ENCODE peak calls at places on chromosomes 4 and X, in ten cellular contexts. K, Y, N, M, Q, W, S, F, R and T are unnamed samples.

GRCh38 chrX:46770006-46770816 is 11.3 kb upstream of the SLC9A7 start:
- DNase-seq in K (no peak), Y (no peak), N (no peak), M (no peak), Q (no peak), W (no peak), S (no peak), F (no peak), R (no peak), T (peak)

GRCh38 chr4:7786517-7786916 is 153.1 kb downstream of the AFAP1 start:
- DNase-seq in K (no peak), Y (no peak), N (no peak), M (no peak), Q (no peak), W (no peak), S (no peak), F (no peak), R (no peak), T (no peak)

GRCh38 chrX:1419545-1420355 is 27.8 kb upstream of the SLC25A6 start:
- DNase-seq in K (no peak), Y (no peak), N (no peak), M (no peak), Q (no peak), W (no peak), S (no peak), F (peak), R (no peak), T (no peak)

GRCh38 chrX:150037041-150037440 is 98.8 kb upstream of the EOLA2 start:
- DNase-seq in K (no peak), Y (no peak), N (no peak), M (no peak), Q (no peak), W (no peak), S (no peak), F (no peak), R (no peak), T (peak)

GRCh38 chr4:70704333-70705145 is 16.2 kb downstream of the UTP3 start:
- DNase-seq in K (peak), Y (peak), N (peak), M (peak), Q (peak), W (peak), S (peak), F (peak), R (peak), T (peak)

GRCh38 chr4:149145803-149146202 is 669.8 kb downstream of the IQCM start:
- DNase-seq in K (no peak), Y (no peak), N (no peak), M (no peak), Q (no peak), W (no peak), S (no peak), F (no peak), R (no peak), T (peak)

GRCh38 chr4:151055539-151055938 is 40.5 kb upstream of the LRBA start:
- DNase-seq in K (no peak), Y (no peak), N (no peak), M (no peak), Q (no peak), W (no peak), S (no peak), F (no peak), R (no peak), T (no peak)

GRCh38 chr4:152528060-152528459 is 7.8 kb downstream of the FBXW7 start:
- DNase-seq in K (no peak), Y (no peak), N (no peak), M (no peak), Q (no peak), W (no peak), S (no peak), F (no peak), R (no peak), T (no peak)

GRCh38 chr4:94390804-94391410 is 48.3 kb upstream of the HPGDS start:
- DNase-seq in K (no peak), Y (peak), N (peak), M (no peak), Q (no peak), W (peak), S (no peak), F (no peak), R (no peak), T (peak)

GRCh38 chr4:118417325-118417724 is 64.5 kb upstream of the PRSS12 start:
- DNase-seq in K (no peak), Y (no peak), N (no peak), M (no peak), Q (no peak), W (no peak), S (no peak), F (no peak), R (no peak), T (peak)

GRCh38 chr4:23717528-23718248 is 172.2 kb downstream of the PPARGC1A start:
- DNase-seq in K (no peak), Y (peak), N (peak), M (no peak), Q (no peak), W (peak), S (no peak), F (no peak), R (no peak), T (peak)

GRCh38 chr4:85745939-85746338 is 271.0 kb downstream of the ARHGAP24 start:
- DNase-seq in K (no peak), Y (peak), N (no peak), M (no peak), Q (no peak), W (no peak), S (no peak), F (no peak), R (no peak), T (no peak)

GRCh38 chrX:129736491-129736890 is 2.3 kb upstream of the XPNPEP2 start:
- DNase-seq in K (no peak), Y (no peak), N (peak), M (no peak), Q (no peak), W (no peak), S (no peak), F (no peak), R (no peak), T (no peak)

GRCh38 chr4:11609751-11610150 is 181.1 kb upstream of the HS3ST1 start:
- DNase-seq in K (no peak), Y (no peak), N (no peak), M (no peak), Q (no peak), W (no peak), S (no peak), F (no peak), R (no peak), T (no peak)

GRCh38 chr4:68167166-68167565 is 37.5 kb upstream of the TMPRSS11F start:
- DNase-seq in K (no peak), Y (no peak), N (no peak), M (no peak), Q (no peak), W (no peak), S (no peak), F (no peak), R (no peak), T (no peak)

GRCh38 chrX:155957843-155958242 is 39.7 kb upstream of the IL9R start:
- DNase-seq in K (no peak), Y (no peak), N (no peak), M (no peak), Q (no peak), W (no peak), S (no peak), F (no peak), R (no peak), T (no peak)

GRCh38 chrX:130529531-130529930 is 127.7 kb downstream of the RBMX2 start:
- DNase-seq in K (no peak), Y (no peak), N (no peak), M (no peak), Q (no peak), W (no peak), S (no peak), F (no peak), R (no peak), T (no peak)

GRCh38 chr4:135185256-135185655 is 983.7 kb upstream of the PABPC4L start:
- DNase-seq in K (no peak), Y (no peak), N (no peak), M (peak), Q (no peak), W (no peak), S (no peak), F (no peak), R (no peak), T (no peak)

GRCh38 chrX:53241558-53241957 is 16.6 kb upstream of the KDM5C start:
- DNase-seq in K (no peak), Y (no peak), N (peak), M (no peak), Q (no peak), W (no peak), S (no peak), F (no peak), R (no peak), T (no peak)

GRCh38 chr4:149168645-149169044 is 647.0 kb downstream of the IQCM start:
- DNase-seq in K (no peak), Y (no peak), N (no peak), M (no peak), Q (no peak), W (no peak), S (no peak), F (no peak), R (no peak), T (no peak)

GRCh38 chr4:83449009-83449408 is 6.6 kb downstream of the HELQ start:
- DNase-seq in K (no peak), Y (no peak), N (no peak), M (no peak), Q (no peak), W (no peak), S (no peak), F (no peak), R (no peak), T (no peak)

GRCh38 chrX:42755820-42756219 is 22.1 kb downstream of the PPP1R2C start:
- DNase-seq in K (peak), Y (no peak), N (no peak), M (no peak), Q (no peak), W (no peak), S (no peak), F (peak), R (no peak), T (peak)

GRCh38 chrX:14039344-14039743 is 9.7 kb upstream of the GEMIN8 start:
- DNase-seq in K (peak), Y (peak), N (peak), M (no peak), Q (peak), W (peak), S (peak), F (no peak), R (peak), T (peak)

GRCh38 chrX:115449742-115450141 is 111.2 kb upstream of the PLS3 start:
- DNase-seq in K (peak), Y (peak), N (no peak), M (no peak), Q (no peak), W (no peak), S (no peak), F (no peak), R (no peak), T (peak)

GRCh38 chrX:75603833-75604232 is 81.0 kb upstream of the ZDHHC15 start:
- DNase-seq in K (no peak), Y (peak), N (no peak), M (no peak), Q (no peak), W (peak), S (no peak), F (no peak), R (no peak), T (peak)

GRCh38 chr4:6953751-6954380 is 44.2 kb downstream of the TBC1D14 start:
- DNase-seq in K (peak), Y (no peak), N (no peak), M (peak), Q (no peak), W (no peak), S (no peak), F (peak), R (no peak), T (peak)

GRCh38 chr4:16253127-16253960 is 27.1 kb upstream of the TAPT1 start:
- DNase-seq in K (no peak), Y (peak), N (no peak), M (no peak), Q (no peak), W (no peak), S (no peak), F (no peak), R (no peak), T (peak)

GRCh38 chr4:63728480-63729177 is 680.6 kb downstream of the TECRL start:
- DNase-seq in K (no peak), Y (peak), N (no peak), M (peak), Q (no peak), W (no peak), S (no peak), F (no peak), R (no peak), T (no peak)

GRCh38 chr4:3364199-3364598 is 71.4 kb downstream of the RGS12 start:
- DNase-seq in K (no peak), Y (no peak), N (no peak), M (no peak), Q (no peak), W (no peak), S (no peak), F (no peak), R (no peak), T (no peak)

GRCh38 chr4:119281374-119281773 is 40.6 kb downstream of the FABP2 start:
- DNase-seq in K (no peak), Y (no peak), N (no peak), M (no peak), Q (no peak), W (no peak), S (no peak), F (no peak), R (no peak), T (no peak)

GRCh38 chrX:110748256-110748811 is 47.3 kb downstream of the CHRDL1 start:
- DNase-seq in K (no peak), Y (no peak), N (no peak), M (no peak), Q (no peak), W (no peak), S (no peak), F (no peak), R (no peak), T (no peak)